ENCODE peak calls at places on chromosome 21, in four cellular contexts. K, X, T and N are unnamed samples.

GRCh38 chr21:16181024-16181423 is 451.2 kb downstream of the USP25 start:
- DNase-seq in T (no peak), K (no peak), X (peak), N (no peak)

GRCh38 chr21:32412998-32413504 is 545 bp downstream of the EVA1C start:
- DNase-seq in T (no peak), X (peak), K (no peak), N (no peak)

GRCh38 chr21:18142639-18143038 is 102.0 kb upstream of the CHODL start:
- DNase-seq in K (no peak), T (no peak), X (no peak), N (no peak)

GRCh38 chr21:35075546-35075945 is 26.4 kb upstream of the RUNX1 start:
- DNase-seq in K (no peak), X (peak), T (peak), N (no peak)

GRCh38 chr21:31873275-31873695 is 465 bp downstream of the HUNK start:
- DNase-seq in X (no peak), T (no peak), K (no peak), N (peak)

GRCh38 chr21:19529031-19529430 is 1125.4 kb upstream of the TMPRSS15 start:
- DNase-seq in X (no peak), K (no peak), T (no peak), N (no peak)

GRCh38 chr21:36471254-36471723 is 8.6 kb downstream of the CLDN14 start:
- DNase-seq in K (no peak), T (peak), X (no peak), N (peak)

GRCh38 chr21:29870814-29871213 is 69.0 kb downstream of the GRIK1 start:
- DNase-seq in X (no peak), K (no peak), T (no peak), N (no peak)

GRCh38 chr21:15121655-15122120 is 56.9 kb upstream of the NRIP1 start:
- DNase-seq in X (peak), T (peak), K (no peak), N (no peak)

GRCh38 chr21:38825901-38826300 is 20.2 kb downstream of the ETS2 start:
- DNase-seq in T (no peak), X (no peak), K (no peak), N (no peak)

GRCh38 chr21:46617267-46618051 is 12.6 kb upstream of the S100B start:
- DNase-seq in K (no peak), T (no peak), X (peak), N (no peak)

GRCh38 chr21:45855248-45855801 is 126.2 kb upstream of the COL6A1 start:
- DNase-seq in K (no peak), X (no peak), T (no peak), N (no peak)

GRCh38 chr21:46294647-46295176 is 8.6 kb downstream of the YBEY start:
- DNase-seq in T (no peak), X (no peak), K (no peak), N (peak)

GRCh38 chr21:14078746-14079375 is 131.9 kb downstream of the LIPI start:
- DNase-seq in K (no peak), X (no peak), T (no peak), N (no peak)

GRCh38 chr21:27674037-27674436 is 707.1 kb upstream of the ADAMTS5 start:
- DNase-seq in X (no peak), K (no peak), T (peak), N (no peak)

GRCh38 chr21:29332461-29333354 is 34.0 kb downstream of the BACH1 start:
- DNase-seq in K (no peak), X (peak), T (peak), N (no peak)

GRCh38 chr21:37370152-37371040 is 3.8 kb downstream of the DYRK1A start:
- DNase-seq in T (peak), X (peak), K (peak), N (no peak)

GRCh38 chr21:17903029-17903806 is 84.1 kb upstream of the C21orf91 start:
- DNase-seq in T (no peak), X (peak), K (peak), N (no peak)

GRCh38 chr21:16573581-16573980 is 843.8 kb downstream of the USP25 start:
- DNase-seq in T (no peak), X (peak), K (no peak), N (no peak)

GRCh38 chr21:33817663-33818433 is 97.8 kb downstream of the ATP5PO start:
- DNase-seq in X (no peak), K (no peak), T (no peak), N (no peak)

GRCh38 chr21:32186843-32187242 is 92.0 kb downstream of the MIS18A start:
- DNase-seq in X (no peak), T (no peak), K (no peak), N (no peak)

GRCh38 chr21:33478858-33479678 is 706 bp downstream of the TMEM50B start:
- DNase-seq in X (peak), K (peak), T (peak), N (peak)

GRCh38 chr21:37367301-37367757 is 756 bp downstream of the DYRK1A start:
- DNase-seq in K (peak), T (no peak), X (no peak), N (peak)

GRCh38 chr21:28614816-28615215 is 377.9 kb downstream of the LTN1 start:
- DNase-seq in K (no peak), T (no peak), X (no peak), N (no peak)

GRCh38 chr21:33396966-33397365 is 6.2 kb upstream of the IFNGR2 start:
- DNase-seq in K (no peak), T (peak), X (no peak), N (no peak)

GRCh38 chr21:33211732-33212131 is 18.0 kb upstream of the IFNAR2 start:
- DNase-seq in T (no peak), K (peak), X (no peak), N (no peak)

GRCh38 chr21:42061866-42062542 is 9.1 kb upstream of the UMODL1 start:
- DNase-seq in K (peak), T (no peak), X (no peak), N (peak)

GRCh38 chr21:38806153-38806941 is 618 bp downstream of the ETS2 start:
- DNase-seq in X (no peak), T (no peak), K (peak), N (peak)

GRCh38 chr21:27314096-27314495 is 347.2 kb upstream of the ADAMTS5 start:
- DNase-seq in X (no peak), T (no peak), K (no peak), N (no peak)

GRCh38 chr21:38402291-38402690 is 96.0 kb downstream of the ERG start:
- DNase-seq in X (no peak), T (no peak), K (no peak), N (no peak)

GRCh38 chr21:35239811-35240219 is 190.7 kb upstream of the RUNX1 start:
- DNase-seq in X (peak), K (no peak), T (no peak), N (no peak)

GRCh38 chr21:46393941-46394818 is 64.5 kb upstream of the DIP2A start:
- DNase-seq in K (no peak), X (no peak), T (no peak), N (no peak)

GRCh38 chr21:34807881-34808568 is 139.2 kb downstream of the CLIC6 start:
- DNase-seq in T (peak), K (peak), X (peak), N (peak)

GRCh38 chr21:32382108-32382601 is 10.7 kb downstream of the URB1 start:
- DNase-seq in T (no peak), K (no peak), X (no peak), N (no peak)

GRCh38 chr21:34807146-34807880 is 138.5 kb downstream of the CLIC6 start:
- DNase-seq in T (peak), X (peak), K (no peak), N (peak)

GRCh38 chr21:41616063-41616591 is 108.2 kb upstream of the TMPRSS2 start:
- DNase-seq in X (no peak), T (peak), K (no peak), N (no peak)

GRCh38 chr21:37751268-37751975 is 164.8 kb downstream of the KCNJ6 start:
- DNase-seq in T (no peak), X (no peak), K (no peak), N (no peak)

GRCh38 chr21:26032263-26032662 is 138.3 kb downstream of the APP start:
- DNase-seq in X (no peak), K (peak), T (no peak), N (peak)
- TF ChIP-seq CTCF in X (no peak), K (peak), T (peak), N (no peak)

GRCh38 chr21:21101911-21102310 is 103.7 kb downstream of the NCAM2 start:
- DNase-seq in X (no peak), T (no peak), K (no peak), N (peak)
- TF ChIP-seq CTCF in X (no peak), T (no peak), K (no peak), N (no peak)

GRCh38 chr21:44800103-44800502 is 1.5 kb downstream of the UBE2G2 start:
- DNase-seq in T (peak), K (peak), X (peak), N (peak)
- TF ChIP-seq CTCF in T (peak), K (peak), X (peak), N (peak)

GRCh38 chr21:40512590-40512989 is 334.4 kb downstream of the DSCAM start:
- DNase-seq in X (no peak), K (peak), T (no peak), N (peak)
- TF ChIP-seq CTCF in X (no peak), K (peak), T (peak), N (peak)